ENCODE peak calls at places on chromosomes 12 and 14, in six cellular contexts. P is fibroblast of mammary gland, H is heart left ventricle, M is body of pancreas, F is fibroblast of pulmonary artery, O is left ventricle myocardium inferior. A is an unnamed sample.
A peak's percentile ranks its signal among the peaks of the same experiment; 100 is the strongest.

GRCh38 chr14:63493246-63493645 is 49.9 kb downstream of the PPP2R5E start:
- DNase-seq in P (peak; percentile 32), H (no peak), M (no peak), F (peak; percentile 28), O (no peak), A (peak; percentile 67)

GRCh38 chr12:61504396-61505115 is 755.6 kb upstream of the USP15 start:
- DNase-seq in P (no peak), H (no peak), M (no peak), F (no peak), O (no peak), A (no peak)

GRCh38 chr14:59055439-59056045 is 132.9 kb upstream of the DAAM1 start:
- DNase-seq in P (peak; percentile 65), H (peak; percentile 12), M (peak; percentile 46), F (peak; percentile 76), O (no peak), A (peak; percentile 29)

GRCh38 chr14:79840068-79840467 is 371.2 kb downstream of the DIO2 start:
- DNase-seq in P (peak; percentile 11), H (no peak), M (no peak), F (no peak), O (no peak), A (no peak)

GRCh38 chr12:28035483-28035882 is 63.0 kb upstream of the PTHLH start:
- DNase-seq in P (peak; percentile 93), H (no peak), M (no peak), F (peak; percentile 66), O (no peak), A (no peak)

GRCh38 chr12:107477018-107477417 is 208.6 kb upstream of the PWP1 start:
- DNase-seq in P (no peak), H (no peak), M (no peak), F (no peak), O (no peak), A (no peak)

GRCh38 chr12:46432325-46432724 is 59.8 kb upstream of the SLC38A2 start:
- DNase-seq in P (no peak), H (no peak), M (no peak), F (no peak), O (no peak), A (no peak)

GRCh38 chr14:87343641-87344040 is 649.3 kb downstream of the GALC start:
- DNase-seq in P (no peak), H (no peak), M (no peak), F (no peak), O (no peak), A (no peak)

GRCh38 chr14:79735121-79735520 is 476.2 kb downstream of the DIO2 start:
- DNase-seq in P (no peak), H (no peak), M (no peak), F (no peak), O (no peak), A (no peak)

GRCh38 chr14:58808828-58809227 is 171.1 kb downstream of the DACT1 start:
- DNase-seq in P (peak; percentile 41), H (no peak), M (no peak), F (peak; percentile 62), O (no peak), A (peak; percentile 44)

GRCh38 chr12:124264089-124264795 is 30.7 kb upstream of the RFLNA start:
- DNase-seq in P (no peak), H (no peak), M (no peak), F (no peak), O (no peak), A (no peak)

GRCh38 chr12:108078428-108078827 is 50.7 kb upstream of the WSCD2 start:
- DNase-seq in P (no peak), H (no peak), M (no peak), F (no peak), O (no peak), A (no peak)

GRCh38 chr12:54232790-54233189 is 44.0 kb upstream of the SMUG1 start:
- DNase-seq in P (peak; percentile 77), H (no peak), M (no peak), F (peak; percentile 52), O (no peak), A (no peak)

GRCh38 chr14:58628381-58628780 is 9.4 kb upstream of the DACT1 start:
- DNase-seq in P (no peak), H (no peak), M (no peak), F (no peak), O (no peak), A (no peak)

GRCh38 chr12:70236990-70237389 is 6.2 kb upstream of the CNOT2 start:
- DNase-seq in P (no peak), H (no peak), M (no peak), F (no peak), O (no peak), A (no peak)

GRCh38 chr12:60345442-60345841 is 749.6 kb downstream of the SLC16A7 start:
- DNase-seq in P (no peak), H (no peak), M (no peak), F (no peak), O (no peak), A (no peak)

GRCh38 chr12:10557766-10558165 is 52.1 kb downstream of the EIF2S3B start:
- DNase-seq in P (no peak), H (no peak), M (no peak), F (no peak), O (no peak), A (no peak)

GRCh38 chr12:69685810-69686209 is 13.3 kb downstream of the BEST3 start:
- DNase-seq in P (peak; percentile 92), H (no peak), M (no peak), F (peak; percentile 16), O (no peak), A (no peak)

GRCh38 chr14:58138065-58138718 is 13.8 kb downstream of the ARMH4 start:
- DNase-seq in P (no peak), H (no peak), M (no peak), F (no peak), O (no peak), A (no peak)

GRCh38 chr14:85426068-85426935 is 103.6 kb upstream of the FLRT2 start:
- DNase-seq in P (no peak), H (no peak), M (no peak), F (no peak), O (no peak), A (no peak)

GRCh38 chr12:2183556-2184541 is 131.1 kb downstream of the CACNA1C start:
- DNase-seq in P (peak; percentile 86), H (no peak), M (no peak), F (peak; percentile 40), O (no peak), A (peak; percentile 11)

GRCh38 chr14:32648434-32648833 is 290.2 kb upstream of the NPAS3 start:
- DNase-seq in P (peak; percentile 90), H (no peak), M (no peak), F (peak; percentile 42), O (no peak), A (no peak)

GRCh38 chr14:55075628-55076027 is 24.2 kb downstream of the MAPK1IP1L start:
- DNase-seq in P (peak; percentile 23), H (no peak), M (no peak), F (peak; percentile 37), O (no peak), A (no peak)

GRCh38 chr14:55073856-55074255 is 22.4 kb downstream of the MAPK1IP1L start:
- DNase-seq in P (peak; percentile 56), H (no peak), M (no peak), F (peak; percentile 72), O (no peak), A (no peak)

GRCh38 chr14:55077155-55077554 is 25.7 kb downstream of the MAPK1IP1L start:
- DNase-seq in P (peak; percentile 43), H (no peak), M (peak; percentile 20), F (peak; percentile 42), O (no peak), A (no peak)

GRCh38 chr14:55074662-55075061 is 23.2 kb downstream of the MAPK1IP1L start:
- DNase-seq in P (peak; percentile 31), H (no peak), M (no peak), F (no peak), O (no peak), A (no peak)

GRCh38 chr14:55077691-55078151 is 26.3 kb downstream of the MAPK1IP1L start:
- DNase-seq in P (peak; percentile 61), H (no peak), M (peak; percentile 42), F (peak; percentile 62), O (no peak), A (no peak)
- H3K4me3 ChIP-seq in P (no peak overlapping the region), H (no peak overlapping the region), M (no peak overlapping the region), F (no peak overlapping the region), O (no peak overlapping the region), A (no peak overlapping the region)

GRCh38 chr14:34693228-34693939 is 21.0 kb downstream of the CFL2 start:
- DNase-seq in P (no peak), H (no peak), M (peak; percentile 80), F (no peak), O (peak; percentile 29), A (peak; percentile 62)
- H3K4me3 ChIP-seq in P (peak overlapping the region; percentile 42), H (peak overlapping the region; percentile 47), M (no peak overlapping the region), F (peak overlapping the region; percentile 2), O (peak overlapping the region; percentile 60), A (no peak overlapping the region)

DNA sequence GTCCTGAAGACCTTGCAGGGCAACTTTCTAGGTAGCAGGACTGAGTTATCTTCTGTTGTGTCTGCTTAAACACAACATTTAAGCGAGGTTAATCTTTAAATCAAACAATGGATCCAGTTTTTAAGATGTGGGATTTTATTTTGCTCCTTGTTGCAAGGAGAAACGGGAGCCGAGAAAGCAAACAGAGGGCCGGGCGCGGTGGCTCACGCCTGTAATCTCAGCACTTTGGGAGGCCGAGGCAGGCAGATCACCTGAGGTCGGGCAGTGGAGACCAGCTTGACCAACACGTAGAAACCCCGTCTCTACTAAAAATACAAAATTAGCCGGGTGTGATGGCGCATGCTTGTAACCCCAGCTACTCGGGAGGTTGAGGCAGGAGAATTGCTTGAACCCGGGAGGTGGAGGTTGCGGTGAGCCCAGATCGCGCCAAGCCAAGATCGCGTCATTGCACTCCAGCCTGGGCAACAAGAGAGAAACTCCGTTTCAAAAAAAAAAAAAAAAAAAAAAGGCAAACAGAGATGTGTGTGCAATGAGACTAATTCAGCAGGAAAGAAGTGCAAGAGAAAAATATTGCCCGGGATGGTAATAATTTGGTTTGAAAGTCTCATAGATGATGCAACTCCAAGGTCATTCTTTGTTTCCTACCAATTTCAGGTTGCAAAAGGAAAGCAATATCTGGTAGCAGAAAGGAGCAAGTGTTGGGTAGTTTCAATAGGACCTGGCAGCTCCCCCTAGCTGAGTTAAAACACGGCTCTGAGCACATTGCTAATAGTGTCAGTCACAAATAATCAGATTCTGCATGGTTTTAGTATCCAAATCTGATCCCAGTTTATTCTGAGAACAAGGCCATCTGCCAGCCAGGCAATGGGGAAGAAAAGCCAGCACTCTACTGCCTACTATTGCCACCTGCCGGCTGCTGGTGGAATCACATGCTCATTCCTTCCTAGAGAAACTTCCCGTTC is 141.4 kb downstream of the PPM1H start:
- DNase-seq in P (peak; percentile 94), H (peak; percentile 82), M (peak; percentile 90), F (peak; percentile 92), O (peak; percentile 86), A (peak; percentile 89)
- H3K4me3 ChIP-seq in P (no peak overlapping the region), H (no peak overlapping the region), M (no peak overlapping the region), F (no peak overlapping the region), O (no peak overlapping the region), A (no peak overlapping the region)

DNA sequence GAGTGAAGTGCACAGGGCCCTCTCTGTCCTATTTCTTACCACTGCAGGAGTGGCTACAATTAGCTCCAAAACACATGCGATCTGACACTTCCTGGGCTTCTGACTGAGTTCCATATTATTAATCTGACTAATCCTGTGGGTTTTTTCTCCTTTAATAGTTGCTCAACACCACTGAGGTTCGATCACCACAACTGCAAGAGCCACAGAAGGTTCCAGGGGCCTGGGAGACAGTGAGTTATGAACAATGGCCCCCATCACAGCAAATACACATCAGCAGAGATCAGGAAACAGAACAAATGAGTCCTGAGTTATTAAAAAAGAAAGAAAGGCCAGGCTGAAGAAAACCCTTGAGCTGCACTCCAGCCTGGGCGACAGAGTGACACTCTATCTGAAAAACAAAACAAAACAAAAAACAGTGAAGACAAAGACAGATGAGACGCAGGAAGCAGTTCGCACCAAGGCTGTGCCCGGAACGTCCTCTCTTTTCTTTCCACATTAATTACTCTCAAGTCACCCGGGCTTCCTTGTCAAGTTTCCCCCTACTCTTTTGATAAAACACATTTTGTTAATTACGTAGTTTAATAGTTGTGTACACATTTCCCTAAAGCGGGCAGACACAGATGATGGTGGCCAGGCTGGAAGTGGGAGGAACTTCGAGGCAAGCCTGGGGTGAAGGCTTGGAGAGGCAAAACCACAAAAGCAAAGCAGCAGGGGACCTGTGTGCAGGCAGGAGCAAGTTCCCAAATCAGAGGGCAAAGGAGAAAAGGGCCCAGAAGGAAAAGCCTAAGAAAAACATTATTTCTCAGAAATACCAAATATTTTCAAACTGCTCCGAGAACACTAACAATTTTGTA is 42.7 kb downstream of the CDC42BPB start:
- DNase-seq in P (peak; percentile 77), H (no peak), M (no peak), F (peak; percentile 38), O (no peak), A (no peak)
- H3K4me3 ChIP-seq in P (no peak overlapping the region), H (no peak overlapping the region), M (no peak overlapping the region), F (no peak overlapping the region), O (no peak overlapping the region), A (no peak overlapping the region)